ENCODE peak calls at places on chromosomes 13 and 19, in seven cellular contexts. G, X, L, C, T, I and M are unnamed samples.

GRCh38 chr19:41302624-41303351 is 7.2 kb upstream of the CCDC97 start:
- DNase-seq in G (no peak), X (no peak), L (peak; percentile 69), C (no peak), T (no peak), I (no peak), M (no peak)

GRCh38 chr13:31756346-31756745 is 17.0 kb downstream of the RXFP2 start:
- DNase-seq in G (no peak), X (no peak), L (no peak), C (peak; percentile 96), T (peak; percentile 96), I (no peak), M (no peak)

GRCh38 chr19:41354343-41354974 is 737 bp upstream of the TGFB1 start:
- DNase-seq in G (no peak), X (peak; percentile 64), L (no peak), C (no peak), T (no peak), I (peak; percentile 28), M (no peak)

GRCh38 chr19:7428651-7429113 is 60.2 kb downstream of the PEX11G start:
- DNase-seq in G (no peak), X (no peak), L (no peak), C (no peak), T (no peak), I (no peak), M (no peak)

GRCh38 chr13:33606692-33607091 is 211.3 kb upstream of the RFC3 start:
- DNase-seq in G (no peak), X (no peak), L (no peak), C (peak; percentile 16), T (peak; percentile 31), I (peak; percentile 86), M (no peak)

GRCh38 chr13:98839826-98840769 is 87.6 kb upstream of the SLC15A1 start:
- DNase-seq in G (no peak), X (peak; percentile 69), L (peak; percentile 74), C (peak; percentile 69), T (peak; percentile 81), I (peak; percentile 70), M (peak; percentile 5)

GRCh38 chr19:5360003-5360820 is 19.6 kb upstream of the PTPRS start:
- DNase-seq in G (peak; percentile 49), X (no peak), L (no peak), C (peak; percentile 30), T (peak; percentile 52), I (peak; percentile 44), M (no peak)

GRCh38 chr19:17076539-17076919 is 952 bp downstream of the MYO9B start:
- DNase-seq in G (no peak), X (no peak), L (no peak), C (no peak), T (peak; percentile 44), I (peak; percentile 43), M (no peak)

GRCh38 chr13:73235385-73235784 is 176.6 kb downstream of the KLF5 start:
- DNase-seq in G (no peak), X (no peak), L (no peak), C (no peak), T (no peak), I (no peak), M (no peak)